ENCODE peak calls at places on chromosomes 7 and 10, in five cellular contexts. One of them, this sample, is unnamed. For H3K36me3, the result is how much of the 10 kb centered on the place peaks cover.

GRCh38 chr10:110706690-110707098 is 62.6 kb downstream of the RBM20 start:
- DNase-seq in uterus: no peak
- DNase-seq in HCT116: peak
- DNase-seq in gastrocnemius medialis: no peak
- DNase-seq in fibroblast of lung: peak
- DNase-seq in this sample: no peak

GRCh38 chr7:155493744-155494538 is 36.0 kb downstream of the EN2 start:
- DNase-seq in uterus: no peak
- DNase-seq in HCT116: no peak
- DNase-seq in gastrocnemius medialis: no peak
- DNase-seq in fibroblast of lung: no peak
- DNase-seq in this sample: no peak

GRCh38 chr10:128185627-128186026 is 59.4 kb upstream of the MKI67 start:
- DNase-seq in uterus: no peak
- DNase-seq in HCT116: no peak
- DNase-seq in gastrocnemius medialis: no peak
- DNase-seq in fibroblast of lung: no peak
- DNase-seq in this sample: no peak

GRCh38 chr10:2933924-2934323 is 133.4 kb upstream of the PFKP start:
- DNase-seq in uterus: no peak
- DNase-seq in HCT116: no peak
- DNase-seq in gastrocnemius medialis: no peak
- DNase-seq in fibroblast of lung: no peak
- DNase-seq in this sample: no peak

GRCh38 chr7:78139335-78139734 is 340.8 kb downstream of the PHTF2 start:
- DNase-seq in uterus: no peak
- DNase-seq in HCT116: no peak
- DNase-seq in gastrocnemius medialis: no peak
- DNase-seq in fibroblast of lung: peak
- DNase-seq in this sample: no peak

GRCh38 chr10:33950216-33950615 is 615.7 kb upstream of the NRP1 start:
- DNase-seq in uterus: no peak
- DNase-seq in HCT116: no peak
- DNase-seq in gastrocnemius medialis: no peak
- DNase-seq in fibroblast of lung: no peak
- DNase-seq in this sample: no peak

GRCh38 chr7:31835471-31835870 is 148.5 kb downstream of the PPP1R17 start:
- DNase-seq in uterus: no peak
- DNase-seq in HCT116: no peak
- DNase-seq in gastrocnemius medialis: no peak
- DNase-seq in fibroblast of lung: no peak
- DNase-seq in this sample: no peak

GRCh38 chr10:3452683-3453388 is 280.3 kb upstream of the PITRM1 start:
- DNase-seq in uterus: no peak
- DNase-seq in HCT116: no peak
- DNase-seq in gastrocnemius medialis: no peak
- DNase-seq in fibroblast of lung: peak
- DNase-seq in this sample: no peak

GRCh38 chr7:25967278-25968204 is 184.5 kb upstream of the NFE2L3 start:
- DNase-seq in uterus: no peak
- DNase-seq in HCT116: no peak
- DNase-seq in gastrocnemius medialis: no peak
- DNase-seq in fibroblast of lung: no peak
- DNase-seq in this sample: no peak

GRCh38 chr10:123087786-123088185 is 48.0 kb upstream of the HMX3 start:
- DNase-seq in uterus: no peak
- DNase-seq in HCT116: no peak
- DNase-seq in gastrocnemius medialis: no peak
- DNase-seq in fibroblast of lung: no peak
- DNase-seq in this sample: no peak

GRCh38 chr7:73613954-73614735 is 10.2 kb downstream of the MLXIPL start:
- DNase-seq in uterus: no peak
- DNase-seq in HCT116: no peak
- DNase-seq in gastrocnemius medialis: no peak
- DNase-seq in fibroblast of lung: no peak
- DNase-seq in this sample: no peak

GRCh38 chr10:121036431-121036830 is 185.3 kb downstream of the WDR11 start:
- DNase-seq in uterus: peak
- DNase-seq in HCT116: no peak
- DNase-seq in gastrocnemius medialis: no peak
- DNase-seq in fibroblast of lung: no peak
- DNase-seq in this sample: no peak

GRCh38 chr7:148871030-148871429 is 13.1 kb downstream of the EZH2 start:
- DNase-seq in uterus: no peak
- DNase-seq in HCT116: no peak
- DNase-seq in gastrocnemius medialis: no peak
- DNase-seq in fibroblast of lung: no peak
- DNase-seq in this sample: no peak

GRCh38 chr7:5423844-5424688 is 432 bp upstream of the TNRC18 start:
- DNase-seq in uterus: peak
- DNase-seq in HCT116: peak
- DNase-seq in gastrocnemius medialis: peak
- DNase-seq in fibroblast of lung: peak
- DNase-seq in this sample: peak

GRCh38 chr10:8183241-8183704 is 128.8 kb downstream of the GATA3 start:
- DNase-seq in uterus: no peak
- DNase-seq in HCT116: no peak
- DNase-seq in gastrocnemius medialis: no peak
- DNase-seq in fibroblast of lung: no peak
- DNase-seq in this sample: no peak

GRCh38 chr7:24980695-24981543 is 941 bp upstream of the OSBPL3 start:
- DNase-seq in uterus: peak
- DNase-seq in HCT116: no peak
- DNase-seq in gastrocnemius medialis: no peak
- DNase-seq in fibroblast of lung: peak
- DNase-seq in this sample: peak

GRCh38 chr7:22109761-22110160 is 164.1 kb upstream of the CDCA7L start:
- DNase-seq in uterus: no peak
- DNase-seq in HCT116: peak
- DNase-seq in gastrocnemius medialis: no peak
- DNase-seq in fibroblast of lung: peak
- DNase-seq in this sample: no peak

GRCh38 chr7:139450851-139451250 is 32.6 kb downstream of the KLRG2 start:
- DNase-seq in uterus: no peak
- DNase-seq in HCT116: no peak
- DNase-seq in gastrocnemius medialis: no peak
- DNase-seq in fibroblast of lung: no peak
- DNase-seq in this sample: no peak

GRCh38 chr7:105738133-105738532 is 138.3 kb downstream of the ATXN7L1 start:
- DNase-seq in uterus: no peak
- DNase-seq in HCT116: no peak
- DNase-seq in gastrocnemius medialis: no peak
- DNase-seq in fibroblast of lung: no peak
- DNase-seq in this sample: no peak

GRCh38 chr7:129095258-129095657 is 40.3 kb upstream of the TNPO3 start:
- DNase-seq in uterus: no peak
- DNase-seq in HCT116: no peak
- DNase-seq in gastrocnemius medialis: no peak
- DNase-seq in fibroblast of lung: no peak
- DNase-seq in this sample: no peak

GRCh38 chr10:85858776-85859515 is 507.6 kb downstream of the GRID1 start:
- DNase-seq in uterus: no peak
- DNase-seq in HCT116: no peak
- DNase-seq in gastrocnemius medialis: no peak
- DNase-seq in fibroblast of lung: no peak
- DNase-seq in this sample: no peak

GRCh38 chr7:157709531-157710251 is 372.9 kb downstream of the DNAJB6 start:
- DNase-seq in uterus: no peak
- DNase-seq in HCT116: no peak
- DNase-seq in gastrocnemius medialis: no peak
- DNase-seq in fibroblast of lung: no peak
- DNase-seq in this sample: no peak

GRCh38 chr7:46710927-46711326 is 789.9 kb upstream of the IGFBP3 start:
- DNase-seq in uterus: no peak
- DNase-seq in HCT116: no peak
- DNase-seq in gastrocnemius medialis: no peak
- DNase-seq in fibroblast of lung: peak
- DNase-seq in this sample: no peak

GRCh38 chr10:88186335-88186734 is 322.9 kb downstream of the PTEN start:
- DNase-seq in uterus: no peak
- DNase-seq in HCT116: no peak
- DNase-seq in gastrocnemius medialis: no peak
- DNase-seq in fibroblast of lung: peak
- DNase-seq in this sample: no peak

GRCh38 chr10:31146496-31147219 is 115.0 kb upstream of the ZNF438 start:
- DNase-seq in uterus: peak
- DNase-seq in HCT116: peak
- DNase-seq in gastrocnemius medialis: no peak
- DNase-seq in fibroblast of lung: peak
- DNase-seq in this sample: peak

GRCh38 chr7:112184455-112184854 is 21.7 kb downstream of the DOCK4 start:
- DNase-seq in uterus: no peak
- DNase-seq in HCT116: no peak
- DNase-seq in gastrocnemius medialis: no peak
- DNase-seq in fibroblast of lung: no peak
- DNase-seq in this sample: no peak

GRCh38 chr10:23927926-23928325 is 281.0 kb upstream of the KIAA1217 start:
- DNase-seq in uterus: no peak
- DNase-seq in HCT116: no peak
- DNase-seq in gastrocnemius medialis: peak
- DNase-seq in fibroblast of lung: no peak
- DNase-seq in this sample: peak

GRCh38 chr7:102292813-102293798 is 6.4 kb downstream of the SH2B2 start:
- DNase-seq in uterus: no peak
- DNase-seq in HCT116: no peak
- DNase-seq in gastrocnemius medialis: no peak
- DNase-seq in fibroblast of lung: no peak
- DNase-seq in this sample: no peak

GRCh38 chr10:3886191-3886590 is 101.2 kb upstream of the KLF6 start:
- DNase-seq in uterus: peak
- DNase-seq in HCT116: no peak
- DNase-seq in gastrocnemius medialis: no peak
- DNase-seq in fibroblast of lung: peak
- DNase-seq in this sample: peak

GRCh38 chr7:520503-521161 is 986 bp upstream of the PDGFA start:
- DNase-seq in uterus: peak
- DNase-seq in HCT116: no peak
- DNase-seq in gastrocnemius medialis: no peak
- DNase-seq in fibroblast of lung: no peak
- DNase-seq in this sample: peak
- TF ChIP-seq CTCF in uterus: no peak
- TF ChIP-seq CTCF in HCT116: no peak
- TF ChIP-seq CTCF in gastrocnemius medialis: no peak
- TF ChIP-seq CTCF in fibroblast of lung: no peak
- TF ChIP-seq CTCF in this sample: no peak

DNA sequence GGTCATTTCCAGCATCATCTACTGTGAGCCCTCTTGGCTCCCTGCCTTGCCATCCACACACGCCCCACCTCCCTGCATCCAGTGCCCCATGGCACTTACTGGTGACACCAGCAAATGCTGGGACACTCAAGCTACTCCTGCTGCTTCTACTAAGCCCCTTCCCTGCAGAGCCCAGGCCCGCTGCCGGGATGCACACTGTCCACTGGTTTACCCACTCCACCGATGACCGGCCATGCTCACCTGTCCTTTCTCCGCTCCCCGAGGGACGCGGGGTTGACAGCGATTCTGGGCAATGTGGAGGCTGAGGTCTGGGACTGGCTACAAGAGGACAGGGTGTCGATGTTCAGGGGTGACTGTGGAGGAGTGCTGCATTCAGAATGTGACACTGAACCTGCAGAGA is 110.2 kb downstream of the DLG5 start:
- DNase-seq in uterus: no peak
- DNase-seq in HCT116: no peak
- DNase-seq in gastrocnemius medialis: no peak
- DNase-seq in fibroblast of lung: no peak
- DNase-seq in this sample: no peak
- H3K36me3 ChIP-seq in uterus: under half
- H3K36me3 ChIP-seq in HCT116: under half
- H3K36me3 ChIP-seq in gastrocnemius medialis: under half
- H3K36me3 ChIP-seq in fibroblast of lung: under half
- H3K36me3 ChIP-seq in this sample: under half

DNA sequence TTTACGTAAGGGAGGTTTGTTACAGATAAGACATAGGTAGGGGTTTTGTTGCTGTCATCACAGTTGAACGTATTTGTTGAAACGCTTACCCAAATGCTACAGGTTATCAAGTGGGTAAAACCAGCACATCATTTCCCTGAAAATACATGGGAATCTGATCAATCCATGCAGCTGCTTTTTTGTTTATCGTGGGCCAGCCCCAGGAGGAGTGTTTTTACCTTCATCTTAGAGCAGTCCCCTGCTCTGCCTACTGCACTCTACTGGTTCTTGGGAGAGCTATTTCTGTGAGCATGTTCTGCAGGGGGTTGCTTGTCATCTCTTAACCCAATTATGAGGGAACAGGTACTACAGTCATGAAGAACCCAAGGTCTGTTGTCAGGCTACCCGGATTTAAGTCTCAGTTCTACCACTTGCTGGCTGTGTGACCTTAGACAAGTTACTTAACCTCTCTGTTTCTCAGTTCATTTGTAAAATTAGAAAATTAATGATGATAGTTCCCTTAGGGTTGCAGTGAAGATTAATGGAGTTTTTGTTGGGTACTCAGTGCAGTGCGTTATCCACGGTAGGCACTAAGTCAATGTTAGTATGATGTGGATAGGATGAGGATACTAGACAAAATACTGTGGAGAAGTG is 15.0 kb downstream of the MTURN start:
- DNase-seq in uterus: no peak
- DNase-seq in HCT116: no peak
- DNase-seq in gastrocnemius medialis: no peak
- DNase-seq in fibroblast of lung: no peak
- DNase-seq in this sample: no peak
- TF ChIP-seq CTCF in uterus: no peak
- TF ChIP-seq CTCF in HCT116: no peak
- TF ChIP-seq CTCF in gastrocnemius medialis: no peak
- TF ChIP-seq CTCF in fibroblast of lung: no peak
- TF ChIP-seq CTCF in this sample: no peak

GRCh38 chr7:7242899-7243298 is 60.6 kb downstream of the C1GALT1 start:
- DNase-seq in uterus: no peak
- DNase-seq in HCT116: no peak
- DNase-seq in gastrocnemius medialis: no peak
- DNase-seq in fibroblast of lung: no peak
- DNase-seq in this sample: no peak

GRCh38 chr7:7251742-7252141 is 69.4 kb downstream of the C1GALT1 start:
- DNase-seq in uterus: no peak
- DNase-seq in HCT116: no peak
- DNase-seq in gastrocnemius medialis: no peak
- DNase-seq in fibroblast of lung: no peak
- DNase-seq in this sample: no peak

GRCh38 chr7:7247658-7248057 is 65.3 kb downstream of the C1GALT1 start:
- DNase-seq in uterus: no peak
- DNase-seq in HCT116: no peak
- DNase-seq in gastrocnemius medialis: no peak
- DNase-seq in fibroblast of lung: no peak
- DNase-seq in this sample: no peak

GRCh38 chr7:7249814-7250213 is 67.5 kb downstream of the C1GALT1 start:
- DNase-seq in uterus: no peak
- DNase-seq in HCT116: no peak
- DNase-seq in gastrocnemius medialis: no peak
- DNase-seq in fibroblast of lung: no peak
- DNase-seq in this sample: no peak

GRCh38 chr7:7246223-7246622 is 63.9 kb downstream of the C1GALT1 start:
- DNase-seq in uterus: no peak
- DNase-seq in HCT116: no peak
- DNase-seq in gastrocnemius medialis: no peak
- DNase-seq in fibroblast of lung: no peak
- DNase-seq in this sample: no peak
- H3K36me3 ChIP-seq in uterus: under half
- H3K36me3 ChIP-seq in HCT116: under half
- H3K36me3 ChIP-seq in gastrocnemius medialis: under half
- H3K36me3 ChIP-seq in fibroblast of lung: under half
- H3K36me3 ChIP-seq in this sample: under half

GRCh38 chr7:138138244-138138643 is 62.0 kb downstream of the AKR1D1 start:
- DNase-seq in uterus: no peak
- DNase-seq in HCT116: no peak
- DNase-seq in gastrocnemius medialis: no peak
- DNase-seq in fibroblast of lung: no peak
- DNase-seq in this sample: no peak
- TF ChIP-seq CTCF in uterus: no peak
- TF ChIP-seq CTCF in HCT116: no peak
- TF ChIP-seq CTCF in gastrocnemius medialis: no peak
- TF ChIP-seq CTCF in fibroblast of lung: no peak
- TF ChIP-seq CTCF in this sample: no peak